ENCODE peak calls at places on chromosomes 16 and 17, in four cellular contexts. K, V, W and S are unnamed samples.
A peak's percentile ranks its signal among the peaks of the same experiment; 100 is the strongest.

GRCh38 chr17:78494961-78495330 is 82.2 kb downstream of the DNAH17 start:
- DNase-seq in K (no peak), V (no peak), W (peak; percentile 44), S (no peak)

GRCh38 chr16:85798283-85798776 is 1.0 kb downstream of the EMC8 start:
- DNase-seq in K (no peak), V (no peak), W (no peak), S (no peak)

GRCh38 chr17:4711671-4712111 is 1.3 kb downstream of the ARRB2 start:
- DNase-seq in K (peak; percentile 76), V (no peak), W (peak; percentile 75), S (no peak)

GRCh38 chr17:41329279-41329925 is 13.9 kb upstream of the KRTAP17-1 start:
- DNase-seq in K (no peak), V (no peak), W (peak; percentile 52), S (peak; percentile 22)

GRCh38 chr16:31148281-31148728 is 1.6 kb downstream of the PRSS36 start:
- DNase-seq in K (no peak), V (no peak), W (no peak), S (no peak)

GRCh38 chr17:11176549-11176948 is 64.5 kb upstream of the SHISA6 start:
- DNase-seq in K (no peak), V (no peak), W (no peak), S (no peak)

GRCh38 chr16:87297918-87298631 is 19.1 kb downstream of the C16orf95 start:
- DNase-seq in K (no peak), V (no peak), W (no peak), S (peak; percentile 55)

GRCh38 chr16:57802635-57803412 is 533 bp upstream of the KIFC3 start:
- DNase-seq in K (no peak), V (no peak), W (no peak), S (no peak)

GRCh38 chr17:79988163-79988971 is 47.3 kb downstream of the TBC1D16 start:
- DNase-seq in K (no peak), V (no peak), W (peak; percentile 65), S (no peak)

GRCh38 chr17:3887811-3888210 is 5.0 kb downstream of the CAMKK1 start:
- DNase-seq in K (no peak), V (no peak), W (no peak), S (no peak)

GRCh38 chr16:1743376-1744337 is 27.7 kb downstream of the NME3 start:
- DNase-seq in K (no peak), V (no peak), W (no peak), S (no peak)

GRCh38 chr16:12531937-12532336 is 271.8 kb downstream of the CPPED1 start:
- DNase-seq in K (no peak), V (no peak), W (no peak), S (no peak)

GRCh38 chr16:49528564-49529150 is 155.1 kb downstream of the C16orf78 start:
- DNase-seq in K (no peak), V (no peak), W (peak; percentile 33), S (no peak)

GRCh38 chr17:77496401-77496801 is 355.6 kb downstream of the SEC14L1 start:
- DNase-seq in K (no peak), V (no peak), W (no peak), S (no peak)

GRCh38 chr16:64440421-64440831 is 681.4 kb downstream of the CDH11 start:
- DNase-seq in K (no peak), V (no peak), W (peak; percentile 74), S (no peak)

GRCh38 chr17:53950858-53951250 is 128.1 kb downstream of the KIF2B start:
- DNase-seq in K (no peak), V (no peak), W (no peak), S (no peak)

GRCh38 chr17:47862621-47863440 is 11.9 kb upstream of the SP6 start:
- DNase-seq in K (no peak), V (no peak), W (no peak), S (no peak)

GRCh38 chr16:14409563-14409962 is 220.5 kb downstream of the PARN start:
- DNase-seq in K (peak; percentile 90), V (peak; percentile 51), W (peak; percentile 67), S (no peak)

GRCh38 chr17:78219396-78220150 is 5.5 kb downstream of the BIRC5 start:
- DNase-seq in K (no peak), V (no peak), W (no peak), S (no peak)

GRCh38 chr17:57559226-57559625 is 185.9 kb downstream of the CCDC182 start:
- DNase-seq in K (no peak), V (no peak), W (no peak), S (no peak)
- H3K4me1 ChIP-seq in K (peaks cover 26% of the 10 kb centered on the region), V (peaks cover 38% of the 10 kb centered on the region), W (no peaks in the 10 kb centered on the region), S (peaks cover 4% of the 10 kb centered on the region)

DNA sequence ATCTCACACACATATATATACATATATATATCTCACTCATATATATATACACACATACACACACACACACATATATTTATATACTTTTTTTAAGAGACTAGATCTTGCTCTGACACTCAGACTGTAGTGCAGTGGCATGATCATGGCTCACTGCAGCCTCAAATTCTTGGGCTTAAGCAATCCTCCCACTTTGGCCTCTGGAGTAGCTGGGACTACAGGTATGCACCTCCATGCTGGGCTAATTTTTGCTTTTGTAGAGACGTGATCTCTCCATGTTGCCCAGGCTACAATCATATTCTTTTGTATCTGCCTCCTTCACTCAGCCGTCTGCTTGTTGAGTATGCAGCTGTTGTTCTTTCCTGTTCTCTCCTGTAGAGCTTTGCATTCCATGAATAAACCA is 60.6 kb downstream of the HS3ST3B1 start:
- DNase-seq in K (no peak), V (no peak), W (no peak), S (no peak)
- H3K4me3 ChIP-seq in K (no peak overlapping the region), V (no peak overlapping the region), W (no peak overlapping the region), S (no peak overlapping the region)

GRCh38 chr17:69428252-69428980 is 13.9 kb downstream of the MAP2K6 start:
- DNase-seq in K (no peak), V (no peak), W (no peak), S (no peak)
- H3K27ac ChIP-seq in K (no peak overlapping the region), V (no peak overlapping the region), W (no peak overlapping the region), S (no peak overlapping the region)

DNA sequence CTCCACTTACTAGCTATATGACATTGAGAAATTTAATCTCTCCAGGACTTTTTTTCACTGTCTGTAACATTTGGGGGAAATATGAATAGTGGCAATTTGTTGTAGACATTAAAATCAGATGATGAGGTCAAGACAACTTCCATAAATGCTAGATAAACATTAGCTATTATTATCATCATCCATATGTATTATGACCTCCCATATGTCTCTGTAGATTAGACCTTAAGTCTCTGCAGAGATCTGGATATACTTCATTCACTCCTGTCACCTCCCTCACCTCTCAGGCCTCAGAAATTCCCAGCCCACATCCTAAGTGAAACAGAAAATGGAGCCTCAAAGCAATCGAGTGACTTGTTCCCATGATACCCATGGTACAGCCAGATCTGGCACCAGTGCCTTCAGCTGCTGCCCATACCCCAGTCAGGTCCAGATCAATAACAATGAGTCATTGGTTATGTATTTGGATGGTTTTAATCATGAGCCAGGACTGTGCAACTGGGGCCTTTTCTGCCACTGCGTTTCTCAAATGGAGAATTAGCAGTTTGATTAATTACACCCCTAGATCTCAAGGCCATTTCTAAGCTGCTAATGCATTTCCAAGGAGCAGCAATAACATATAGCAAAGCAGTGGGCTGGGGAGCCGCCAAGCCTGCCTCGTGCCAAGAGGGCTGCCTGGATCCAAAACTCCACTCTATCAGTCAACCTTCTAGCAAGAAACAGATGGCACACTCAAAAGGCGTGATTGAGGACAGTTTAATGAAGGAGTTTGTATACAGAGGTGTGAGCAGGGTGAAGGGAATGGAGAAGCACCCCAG is 2.6 kb upstream of the FDXR start:
- DNase-seq in K (no peak), V (no peak), W (no peak), S (no peak)
- H3K4me1 ChIP-seq in K (peaks cover 18% of the 10 kb centered on the region), V (peaks cover 15% of the 10 kb centered on the region), W (no peaks in the 10 kb centered on the region), S (peaks cover 3% of the 10 kb centered on the region)

DNA sequence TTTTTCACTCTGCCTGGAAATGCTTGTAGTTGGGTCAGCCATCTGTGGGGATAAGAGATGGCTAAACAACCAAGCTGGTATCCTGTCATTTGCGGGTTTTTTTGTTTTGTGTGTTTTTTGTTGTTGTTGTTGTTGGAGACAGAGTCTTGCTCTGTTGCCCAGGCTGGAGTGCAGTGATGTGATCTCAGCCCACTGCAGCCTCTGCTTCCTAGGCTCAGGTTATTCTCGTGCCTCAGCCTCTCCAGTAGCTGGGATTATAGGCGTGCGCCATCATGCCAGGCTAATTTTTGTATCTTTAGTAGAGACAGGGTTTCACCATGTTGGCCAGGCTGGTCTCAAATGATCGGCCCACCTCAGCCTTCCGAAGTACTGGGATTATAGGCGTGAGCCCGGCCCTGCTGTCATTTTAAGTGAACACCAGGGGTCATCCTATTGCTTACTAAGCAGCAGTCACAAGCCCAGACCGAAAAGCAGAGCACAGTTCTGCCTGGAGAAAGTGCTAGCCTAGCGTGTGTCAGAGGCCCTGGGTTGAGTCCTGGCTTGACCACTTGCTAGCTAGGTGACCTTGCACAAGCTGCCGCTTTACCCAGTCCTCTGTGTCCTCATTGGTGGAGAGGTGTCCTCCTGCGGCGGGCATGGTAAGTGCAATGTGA is 4.6 kb downstream of the SMCR8 start:
- DNase-seq in K (no peak), V (no peak), W (no peak), S (no peak)
- H3K4me3 ChIP-seq in K (no peak overlapping the region), V (no peak overlapping the region), W (no peak overlapping the region), S (no peak overlapping the region)

DNA sequence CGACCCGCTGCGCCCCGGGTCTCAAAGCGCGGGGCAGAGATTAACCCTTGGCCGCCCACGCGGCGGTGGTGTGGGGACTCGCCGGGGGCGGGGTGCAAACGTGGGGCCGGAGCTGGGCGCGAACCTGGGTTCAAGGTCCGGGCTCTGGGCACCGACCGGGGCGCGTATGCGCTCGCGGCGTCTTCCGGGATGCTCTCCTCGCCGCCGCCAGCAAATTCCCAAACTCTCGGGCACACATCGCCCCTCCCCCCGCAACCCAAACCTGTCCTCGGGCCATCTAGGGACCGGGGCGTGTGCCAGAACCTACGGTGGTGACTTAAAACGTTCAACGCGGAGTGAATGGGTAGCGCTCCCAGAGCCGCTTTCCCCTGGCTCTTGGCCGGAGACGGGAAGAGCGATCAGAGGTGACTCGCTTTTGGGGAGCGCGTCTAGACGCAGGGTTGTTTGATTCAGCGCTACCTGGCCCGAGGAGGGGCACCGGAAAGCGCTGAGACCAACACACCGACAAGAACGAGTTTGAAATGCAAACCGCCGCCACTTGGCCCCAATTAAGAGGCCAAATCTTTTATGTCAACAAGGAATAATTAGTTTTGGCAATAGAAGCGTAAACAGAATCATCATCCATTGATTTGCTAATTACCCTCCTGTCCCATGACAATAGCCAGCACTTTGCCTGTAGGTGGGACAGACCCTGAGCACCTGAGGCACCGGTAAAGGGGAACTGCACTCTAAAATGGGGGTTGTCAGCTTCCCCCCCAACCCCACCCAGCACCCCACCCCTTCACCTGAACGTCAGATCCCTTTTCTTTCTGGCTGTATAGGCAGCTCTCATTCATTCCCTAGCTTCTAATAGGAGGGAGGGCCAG is 46.2 kb downstream of the WNT3 start:
- DNase-seq in K (peak; percentile 60), V (no peak), W (no peak), S (peak; percentile 85)
- H3K27ac ChIP-seq in K (no peak overlapping the region), V (no peak overlapping the region), W (no peak overlapping the region), S (no peak overlapping the region)